ENCODE peak calls at places on chromosomes 6 and 20, in seven cellular contexts. B is activated T-cell treated with anti-CD3 and anti-CD28 coated beads, Interleukin-2, amount 50 U/mL, for 72 hours; D is T-helper 9 cell; Y is activated T-helper 9 cell treated with anti-CD3 and anti-CD28 coated beads, Interleukin-2, amount 50 U/mL, for 16 hours; Z is activated CD4-positive, CD25-positive, alpha-beta regulatory T cell treated with anti-CD3 and anti-CD28 coated beads, Interleukin-2, amount 50 U/mL, for 72 hours; X is effector CD4-positive, alpha-beta T cell; P is AG10803. V is an unnamed sample.

GRCh38 chr6:165939601-165940290 is 227.9 kb downstream of the TBXT start:
- DNase-seq in B (no peak), D (no peak), Y (no peak), Z (no peak), X (no peak), P (no peak), V (no peak)

GRCh38 chr6:170365581-170365980 is 59.0 kb downstream of the FAM120B start:
- DNase-seq in B (no peak), D (no peak), Y (no peak), Z (no peak), X (no peak), P (peak; percentile 3), V (no peak)

GRCh38 chr6:152356659-152357058 is 280.5 kb downstream of the SYNE1 start:
- DNase-seq in B (peak; percentile 2), D (no peak), Y (no peak), Z (no peak), X (no peak), P (peak; percentile 51), V (peak; percentile 27)

GRCh38 chr6:32113386-32114352 is 4.5 kb upstream of the TNXB start:
- DNase-seq in B (no peak), D (no peak), Y (no peak), Z (no peak), X (no peak), P (peak; percentile 96), V (no peak)

GRCh38 chr6:151330130-151330715 is 61.1 kb downstream of the ZBTB2 start:
- DNase-seq in B (no peak), D (no peak), Y (no peak), Z (no peak), X (no peak), P (peak; percentile 86), V (no peak)

GRCh38 chr6:159842035-159842434 is 42.0 kb downstream of the PNLDC1 start:
- DNase-seq in B (no peak), D (no peak), Y (no peak), Z (no peak), X (no peak), P (no peak), V (peak; percentile 36)

GRCh38 chr20:14751191-14751590 is 413.8 kb upstream of the FLRT3 start:
- DNase-seq in B (no peak), D (no peak), Y (no peak), Z (no peak), X (no peak), P (no peak), V (no peak)

GRCh38 chr20:5211803-5212714 is 85.3 kb downstream of the CDS2 start:
- DNase-seq in B (no peak), D (no peak), Y (no peak), Z (no peak), X (no peak), P (no peak), V (no peak)

GRCh38 chr20:50416269-50416863 is 93.8 kb upstream of the PTPN1 start:
- DNase-seq in B (no peak), D (no peak), Y (no peak), Z (no peak), X (no peak), P (no peak), V (no peak)

GRCh38 chr6:1202201-1202600 is 109.7 kb upstream of the FOXQ1 start:
- DNase-seq in B (no peak), D (no peak), Y (no peak), Z (no peak), X (no peak), P (no peak), V (no peak)

GRCh38 chr6:8321671-8322404 is 113.5 kb downstream of the SLC35B3 start:
- DNase-seq in B (no peak), D (no peak), Y (no peak), Z (no peak), X (no peak), P (no peak), V (no peak)

GRCh38 chr6:85419046-85419759 is 30.7 kb upstream of the NT5E start:
- DNase-seq in B (no peak), D (no peak), Y (no peak), Z (no peak), X (no peak), P (peak; percentile 64), V (no peak)